ENCODE peak calls at places on chromosomes 12 and 14, in six cellular contexts. W is HepG2, P is GM12891, D is GM12878, X is K562, V is H1. L is an unnamed sample.

GRCh38 chr14:29528889-29529288 is 398.8 kb downstream of the PRKD1 start:
- DNase-seq in X (no peak), W (no peak), P (no peak), V (no peak), D (no peak), L (no peak)

GRCh38 chr12:129520736-129521135 is 383.1 kb downstream of the TMEM132D start:
- DNase-seq in X (no peak), W (no peak), D (no peak), P (no peak), V (no peak), L (no peak)

GRCh38 chr12:57342207-57342691 is 88.6 kb downstream of the R3HDM2 start:
- DNase-seq in W (no peak), V (peak; percentile 21), X (peak; percentile 15), P (no peak), D (no peak), L (no peak)

GRCh38 chr12:42756841-42757661 is 167.5 kb upstream of the PRICKLE1 start:
- DNase-seq in V (peak; percentile 91), W (no peak), X (no peak), D (no peak), P (no peak), L (no peak)

GRCh38 chr12:1836854-1837411 is 16.6 kb downstream of the LRTM2 start:
- DNase-seq in W (peak; percentile 17), V (no peak), D (no peak), P (no peak), X (no peak), L (no peak)

GRCh38 chr14:105281354-105282097 is 19.3 kb downstream of the BRF1 start:
- DNase-seq in V (no peak), W (peak; percentile 46), X (peak; percentile 44), P (no peak), D (no peak), L (no peak)

GRCh38 chr14:102462391-102462790 is 47.2 kb downstream of the ANKRD9 start:
- DNase-seq in W (no peak), P (no peak), D (no peak), X (no peak), V (no peak), L (no peak)

GRCh38 chr12:99259040-99259934 is 388.3 kb upstream of the GARIN6 start:
- DNase-seq in P (no peak), D (no peak), X (no peak), V (no peak), W (no peak), L (no peak)

GRCh38 chr12:78864483-78865296 is at the start of gene SYT1:
- DNase-seq in X (no peak), W (no peak), V (no peak), D (no peak), P (no peak), L (peak; percentile 6)

GRCh38 chr14:60736494-60736893 is 1.9 kb downstream of the MNAT1 start:
- DNase-seq in D (no peak), V (no peak), P (no peak), X (no peak), W (peak; percentile 71), L (no peak)

GRCh38 chr14:73787760-73788508 is 63.7 kb upstream of the PTGR2 start:
- DNase-seq in V (no peak), X (no peak), D (no peak), P (no peak), W (no peak), L (no peak)

GRCh38 chr12:94169966-94170689 is 21.8 kb downstream of the PLXNC1 start:
- DNase-seq in V (no peak), P (no peak), D (no peak), W (peak; percentile 68), X (no peak), L (no peak)

GRCh38 chr12:62919827-62920226 is 15.1 kb downstream of the PPM1H start:
- DNase-seq in X (no peak), W (no peak), D (no peak), P (no peak), V (no peak), L (no peak)

GRCh38 chr14:94081386-94081820 is 293 bp downstream of the IFI27L1 start:
- DNase-seq in W (no peak), D (no peak), X (no peak), P (no peak), V (no peak), L (no peak)

GRCh38 chr14:48937796-48938195 is 648.4 kb downstream of the RPS29 start:
- DNase-seq in X (no peak), P (no peak), W (no peak), D (no peak), V (no peak), L (no peak)

GRCh38 chr12:51907083-51907863 is at the start of gene ACVRL1:
- DNase-seq in P (no peak), V (no peak), W (no peak), D (no peak), X (no peak), L (no peak)

GRCh38 chr14:82528011-82528410 is 994.4 kb upstream of the SEL1L start:
- DNase-seq in V (no peak), W (no peak), D (no peak), P (no peak), X (no peak), L (no peak)

GRCh38 chr14:31961881-31962280 is 115.2 kb upstream of the ARHGAP5 start:
- DNase-seq in V (no peak), X (no peak), D (no peak), P (no peak), W (no peak), L (no peak)

GRCh38 chr14:105445290-105445689 is 25.7 kb downstream of the MTA1 start:
- DNase-seq in D (no peak), P (no peak), V (no peak), W (no peak), X (no peak), L (no peak)

GRCh38 chr12:20491290-20491689 is 123.0 kb downstream of the PDE3A start:
- DNase-seq in V (no peak), D (no peak), X (no peak), W (no peak), P (no peak), L (no peak)

GRCh38 chr12:24709201-24709600 is 239.7 kb downstream of the BCAT1 start:
- DNase-seq in P (no peak), X (peak; percentile 68), D (no peak), V (no peak), W (no peak), L (no peak)

GRCh38 chr12:121023799-121024198 is 7.5 kb upstream of the C12orf43 start:
- DNase-seq in P (no peak), X (no peak), D (no peak), W (peak; percentile 63), V (no peak), L (no peak)

GRCh38 chr12:74732801-74733200 is 195.2 kb downstream of the ATXN7L3B start:
- DNase-seq in D (no peak), W (no peak), V (no peak), P (no peak), X (no peak), L (no peak)

GRCh38 chr12:71447691-71448660 is 8.4 kb downstream of the LGR5 start:
- DNase-seq in D (no peak), W (no peak), P (no peak), X (no peak), V (no peak), L (no peak)

GRCh38 chr12:110270125-110270962 is 10.7 kb upstream of the ATP2A2 start:
- DNase-seq in P (no peak), X (peak; percentile 81), V (no peak), D (no peak), W (peak; percentile 95), L (no peak)

GRCh38 chr12:106380954-106381353 is 23.4 kb downstream of the POLR3B start:
- DNase-seq in W (no peak), D (no peak), P (no peak), V (no peak), X (no peak), L (no peak)
- TF ChIP-seq TAF1 in W (no peak), D (no peak), P (no peak), V (no peak), X (no peak), L (no peak)

DNA sequence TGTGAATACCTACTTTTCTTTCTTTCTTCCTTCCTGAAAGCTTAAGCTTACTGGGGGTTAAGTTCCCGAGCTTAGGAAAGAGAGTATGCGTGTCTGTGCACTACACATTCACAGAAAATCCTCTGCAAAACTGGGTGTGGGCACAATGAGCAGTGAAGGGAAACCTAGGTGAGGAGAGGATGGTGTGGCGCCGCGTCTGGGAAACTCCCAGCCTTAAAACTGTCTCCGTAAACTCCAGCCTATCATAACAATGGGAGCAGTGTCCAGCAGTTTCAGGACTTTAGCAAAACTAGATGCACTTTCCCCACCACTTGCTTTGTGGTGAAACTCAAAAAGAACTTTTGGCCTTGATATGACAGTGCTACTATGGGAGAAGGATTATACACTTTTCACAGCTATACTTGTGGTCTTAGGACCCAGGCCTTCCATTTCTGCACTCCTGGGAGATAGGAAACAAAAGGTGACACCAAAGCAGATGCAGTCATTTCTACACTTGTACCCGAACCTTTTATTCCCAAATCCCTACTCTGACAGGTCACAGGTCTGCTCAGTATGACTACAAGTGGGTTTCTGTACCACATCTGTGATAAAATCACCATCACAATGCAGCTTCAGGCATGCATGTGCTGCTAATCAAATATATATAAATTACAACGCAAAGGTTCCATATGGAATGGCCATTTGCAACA is 10.4 kb downstream of the AKAP5 start:
- DNase-seq in W (peak; percentile 44), X (no peak), V (no peak), D (no peak), P (no peak), L (no peak)
- TF ChIP-seq POLR2AphosphoS5 in W (no peak), X (no peak), V (no peak), D (no peak), P (no peak), L (no peak)

GRCh38 chr12:65879878-65880277 is 55.6 kb downstream of the HMGA2 start:
- DNase-seq in W (no peak), D (no peak), V (no peak), X (no peak), P (no peak), L (no peak)

GRCh38 chr12:65885312-65885711 is 61.0 kb downstream of the HMGA2 start:
- DNase-seq in D (no peak), V (no peak), P (no peak), W (no peak), X (no peak), L (no peak)

GRCh38 chr12:65881965-65882413 is 57.7 kb downstream of the HMGA2 start:
- DNase-seq in W (no peak), P (peak; percentile 11), X (peak; percentile 12), D (no peak), V (no peak), L (peak; percentile 6)

GRCh38 chr12:65881348-65881961 is 57.2 kb downstream of the HMGA2 start:
- DNase-seq in D (no peak), W (no peak), V (no peak), P (no peak), X (no peak), L (no peak)

DNA sequence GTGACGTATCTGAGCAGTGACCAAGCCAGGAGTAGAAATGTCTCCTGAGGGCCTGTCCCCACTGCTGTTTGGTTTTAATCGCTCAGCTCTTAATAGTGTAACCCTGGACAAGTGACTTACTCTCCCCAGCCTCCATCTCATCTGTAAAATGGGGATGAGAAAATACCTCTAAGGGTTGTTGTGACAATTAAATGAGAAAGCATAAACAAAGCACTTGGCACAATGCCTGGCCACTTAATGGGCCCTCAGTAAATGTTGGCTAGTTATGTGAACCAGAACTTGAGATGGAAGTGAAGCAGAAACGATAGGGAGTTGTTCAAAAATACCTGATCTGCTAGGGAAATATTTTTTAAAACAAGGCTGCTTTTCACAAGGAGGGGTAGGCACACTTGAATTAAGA is 58.2 kb downstream of the HMGA2 start:
- DNase-seq in D (no peak), P (no peak), W (no peak), V (no peak), X (no peak), L (no peak)
- TF ChIP-seq POLR2A in D (no peak), P (no peak), W (no peak), V (no peak), X (no peak), L (no peak)

GRCh38 chr12:47190271-47190750 is 110.6 kb upstream of the AMIGO2 start:
- DNase-seq in P (no peak), X (no peak), W (no peak), V (no peak), D (no peak), L (no peak)
- TF ChIP-seq TAF1 in P (no peak), X (no peak), W (no peak), V (no peak), D (no peak), L (no peak)

L was measured in GM12892.